ENCODE peak calls at places on chromosomes 6 and 20, in six cellular contexts. B is stimulated activated CD8-positive, alpha-beta memory T cell treated with anti-CD3 and anti-CD28 coated beads, Interleukin-15, amount 100 ng/mL, for 4 hours; W is neural progenitor cell; A is A172; S is omental fat pad; V is keratinocyte. Y is an unnamed sample.
A peak's percentile ranks its signal among the peaks of the same experiment; 100 is the strongest.

GRCh38 chr6:168950500-168951223 is 303.0 kb downstream of the THBS2 start:
- DNase-seq in B (no peak), V (no peak), S (no peak), W (no peak), A (no peak), Y (no peak)

GRCh38 chr6:130259557-130259956 is 36.8 kb upstream of the SAMD3 start:
- DNase-seq in V (no peak), S (no peak), A (no peak), W (no peak), B (no peak), Y (no peak)

GRCh38 chr20:4999788-5000187 is 1.5 kb downstream of the SLC23A2 start:
- DNase-seq in W (no peak), V (no peak), S (no peak), B (no peak), A (no peak), Y (no peak)

GRCh38 chr20:53550590-53551187 is 43.0 kb downstream of the ZNF217 start:
- DNase-seq in W (no peak), B (no peak), V (no peak), S (no peak), A (no peak), Y (no peak)

GRCh38 chr6:144248470-144249301 is 36.4 kb upstream of the UTRN start:
- DNase-seq in B (no peak), V (no peak), W (no peak), A (no peak), S (no peak), Y (no peak)

GRCh38 chr6:48766349-48766748 is 655.4 kb upstream of the PTCHD4 start:
- DNase-seq in B (no peak), V (peak; percentile 42), W (no peak), S (no peak), A (peak; percentile 51), Y (no peak)

GRCh38 chr20:57440678-57441509 is 49.7 kb downstream of the RBM38 start:
- DNase-seq in W (peak; percentile 65), B (no peak), S (no peak), V (no peak), A (peak; percentile 30), Y (no peak)

GRCh38 chr6:4872841-4873240 is 96.6 kb downstream of the CDYL start:
- DNase-seq in W (no peak), S (no peak), V (no peak), A (no peak), B (no peak), Y (no peak)

GRCh38 chr6:170271771-170272314 is 19.0 kb downstream of the DLL1 start:
- DNase-seq in S (no peak), A (no peak), B (peak; percentile 69), W (no peak), V (no peak), Y (no peak)

GRCh38 chr20:31894980-31895675 is 24.7 kb downstream of the TTLL9 start:
- DNase-seq in W (peak; percentile 37), S (no peak), A (peak; percentile 89), B (no peak), V (no peak), Y (no peak)

GRCh38 chr20:25197870-25198190 is 2.3 kb downstream of the ENTPD6 start:
- DNase-seq in W (no peak), A (no peak), V (no peak), B (no peak), S (no peak), Y (no peak)

GRCh38 chr6:163802267-163802666 is 387.7 kb downstream of the QKI start:
- DNase-seq in V (no peak), A (no peak), W (no peak), S (no peak), B (no peak), Y (no peak)

GRCh38 chr6:159966339-159966738 is 2.5 kb upstream of the IGF2R start:
- DNase-seq in W (no peak), S (no peak), B (no peak), A (no peak), V (no peak), Y (no peak)

GRCh38 chr6:26003102-26003694 is 40.6 kb downstream of the TRIM38 start:
- DNase-seq in V (no peak), A (peak; percentile 45), W (peak; percentile 62), S (peak; percentile 54), B (no peak), Y (no peak)

GRCh38 chr6:104860221-104860620 is 502 bp upstream of the HACE1 start:
- DNase-seq in A (no peak), V (no peak), W (no peak), S (no peak), B (no peak), Y (no peak)

GRCh38 chr6:111589366-111589765 is 16.3 kb downstream of the TRAF3IP2 start:
- DNase-seq in A (peak; percentile 90), V (no peak), B (no peak), W (no peak), S (no peak), Y (no peak)

GRCh38 chr20:58890454-58891075 is 38.0 kb downstream of the GNAS start:
- DNase-seq in A (no peak), V (no peak), S (no peak), W (peak; percentile 86), B (peak; percentile 58), Y (no peak)

GRCh38 chr6:42166444-42167141 is 6.6 kb upstream of the GUCA1A start:
- DNase-seq in V (peak; percentile 46), W (peak; percentile 87), A (peak; percentile 73), S (peak; percentile 70), B (peak; percentile 50), Y (peak; percentile 87)

GRCh38 chr6:2619651-2620050 is 131.1 kb downstream of the MYLK4 start:
- DNase-seq in A (no peak), B (no peak), W (no peak), S (no peak), V (no peak), Y (no peak)

GRCh38 chr6:31010393-31011060 is at the start of gene MUC22:
- DNase-seq in B (no peak), A (peak; percentile 62), W (no peak), V (no peak), S (no peak), Y (no peak)

GRCh38 chr6:16168858-16169257 is 40.0 kb downstream of the MYLIP start:
- DNase-seq in A (no peak), V (no peak), B (no peak), W (peak; percentile 59), S (no peak), Y (peak; percentile 20)